ENCODE peak calls at places on chromosomes 3 and 15, in eight cellular contexts. H is AG09309, O is H54, T is mucosa of descending colon, B is ACHN, U is lower leg skin, K is GM10248, V is GM20000. Y is an unnamed sample.

GRCh38 chr15:52730163-52730562 is 51.0 kb upstream of the ATOSA start:
- DNase-seq in H (no peak), O (no peak), T (no peak), B (no peak), U (peak; percentile 40), K (no peak), V (no peak), Y (peak; percentile 67)

GRCh38 chr3:50853936-50854335 is 179.2 kb downstream of the DOCK3 start:
- DNase-seq in H (no peak), O (no peak), T (no peak), B (no peak), U (no peak), K (no peak), V (no peak), Y (no peak)

GRCh38 chr15:100338971-100339444 is 2.8 kb downstream of the ADAMTS17 start:
- DNase-seq in H (peak; percentile 32), O (no peak), T (peak; percentile 65), B (peak; percentile 70), U (peak; percentile 73), K (no peak), V (no peak), Y (peak; percentile 52)

GRCh38 chr3:171806200-171807128 is 3.8 kb downstream of the PLD1 start:
- DNase-seq in H (peak; percentile 70), O (no peak), T (no peak), B (no peak), U (no peak), K (no peak), V (no peak), Y (no peak)

GRCh38 chr3:161409069-161409468 is 37.8 kb upstream of the SPTSSB start:
- DNase-seq in H (no peak), O (no peak), T (no peak), B (peak; percentile 41), U (peak; percentile 35), K (no peak), V (peak; percentile 11), Y (peak; percentile 56)

GRCh38 chr3:127953636-127954035 is 38.6 kb downstream of the KBTBD12 start:
- DNase-seq in H (peak; percentile 59), O (no peak), T (no peak), B (no peak), U (no peak), K (no peak), V (no peak), Y (peak; percentile 47)

GRCh38 chr3:27666277-27666676 is 55.8 kb downstream of the EOMES start:
- DNase-seq in H (no peak), O (no peak), T (no peak), B (no peak), U (no peak), K (no peak), V (no peak), Y (no peak)

GRCh38 chr3:11774296-11774877 is 72.3 kb downstream of the TAMM41 start:
- DNase-seq in H (no peak), O (peak; percentile 50), T (peak; percentile 48), B (peak; percentile 58), U (peak; percentile 33), K (no peak), V (no peak), Y (peak; percentile 41)

GRCh38 chr3:172760406-172760805 is 9.9 kb downstream of the ECT2 start:
- DNase-seq in H (peak; percentile 27), O (no peak), T (no peak), B (peak; percentile 14), U (no peak), K (no peak), V (no peak), Y (no peak)

GRCh38 chr3:195705081-195705991 is 15.4 kb upstream of the MUC20 start:
- DNase-seq in H (no peak), O (no peak), T (no peak), B (no peak), U (no peak), K (no peak), V (peak; percentile 5), Y (no peak)

GRCh38 chr15:99707481-99708270 is 25.6 kb downstream of the LYSMD4 start:
- DNase-seq in H (no peak), O (no peak), T (no peak), B (no peak), U (no peak), K (no peak), V (peak; percentile 51), Y (no peak)

GRCh38 chr15:40339621-40339945 is 1.2 kb downstream of the CCDC9B start:
- DNase-seq in H (no peak), O (no peak), T (peak; percentile 44), B (no peak), U (no peak), K (no peak), V (no peak), Y (no peak)

GRCh38 chr3:127590282-127590592 is 296 bp downstream of the TPRA1 start:
- DNase-seq in H (no peak), O (no peak), T (no peak), B (peak; percentile 16), U (no peak), K (peak; percentile 64), V (peak; percentile 80), Y (no peak)

GRCh38 chr3:55417211-55417610 is 69.9 kb downstream of the WNT5A start:
- DNase-seq in H (no peak), O (no peak), T (no peak), B (no peak), U (no peak), K (no peak), V (no peak), Y (no peak)

GRCh38 chr3:61829301-61830110 is 268.1 kb downstream of the PTPRG start:
- DNase-seq in H (no peak), O (no peak), T (no peak), B (no peak), U (no peak), K (no peak), V (no peak), Y (no peak)

GRCh38 chr15:71379893-71380292 is 264.6 kb downstream of the THSD4 start:
- DNase-seq in H (no peak), O (no peak), T (no peak), B (no peak), U (no peak), K (no peak), V (no peak), Y (no peak)

GRCh38 chr3:45612918-45613602 is 18.5 kb downstream of the LIMD1 start:
- DNase-seq in H (no peak), O (no peak), T (no peak), B (no peak), U (no peak), K (peak; percentile 45), V (peak; percentile 28), Y (peak; percentile 77)

GRCh38 chr3:28859897-28860296 is 421.0 kb upstream of the RBMS3 start:
- DNase-seq in H (no peak), O (no peak), T (no peak), B (no peak), U (no peak), K (no peak), V (no peak), Y (no peak)

GRCh38 chr3:39903253-39903652 is 93.8 kb downstream of the MYRIP start:
- DNase-seq in H (no peak), O (no peak), T (no peak), B (no peak), U (no peak), K (no peak), V (no peak), Y (no peak)

GRCh38 chr3:19293295-19293694 is 145.0 kb downstream of the KCNH8 start:
- DNase-seq in H (no peak), O (no peak), T (no peak), B (no peak), U (no peak), K (no peak), V (no peak), Y (no peak)

GRCh38 chr15:91369823-91370222 is 269.8 kb downstream of the SV2B start:
- DNase-seq in H (no peak), O (no peak), T (no peak), B (no peak), U (no peak), K (no peak), V (no peak), Y (no peak)

GRCh38 chr3:14510838-14511622 is 29.1 kb downstream of the GRIP2 start:
- DNase-seq in H (no peak), O (no peak), T (no peak), B (no peak), U (no peak), K (no peak), V (no peak), Y (no peak)

GRCh38 chr3:108301695-108302404 is 5.5 kb downstream of the HHLA2 start:
- DNase-seq in H (no peak), O (no peak), T (no peak), B (peak; percentile 27), U (no peak), K (no peak), V (no peak), Y (no peak)

GRCh38 chr15:40103124-40103858 is 5.4 kb downstream of the BMF start:
- DNase-seq in H (peak; percentile 48), O (peak; percentile 69), T (peak; percentile 93), B (peak; percentile 49), U (peak; percentile 86), K (no peak), V (no peak), Y (peak; percentile 78)

GRCh38 chr15:72133211-72133610 is 15.0 kb downstream of the SENP8 start:
- DNase-seq in H (no peak), O (no peak), T (no peak), B (no peak), U (no peak), K (no peak), V (no peak), Y (no peak)

GRCh38 chr3:191094057-191094456 is 105.0 kb upstream of the OSTN start:
- DNase-seq in H (peak; percentile 73), O (no peak), T (no peak), B (no peak), U (no peak), K (no peak), V (no peak), Y (no peak)

GRCh38 chr15:58046467-58046866 is 19.0 kb downstream of the ALDH1A2 start:
- DNase-seq in H (no peak), O (no peak), T (no peak), B (no peak), U (no peak), K (no peak), V (no peak), Y (no peak)

GRCh38 chr3:16975083-16975482 is 90.3 kb downstream of the PLCL2 start:
- DNase-seq in H (no peak), O (no peak), T (no peak), B (no peak), U (no peak), K (no peak), V (no peak), Y (no peak)

GRCh38 chr3:72346526-72346926 is 501.7 kb downstream of the SHQ1 start:
- DNase-seq in H (peak; percentile 97), O (peak; percentile 53), T (no peak), B (peak; percentile 8), U (peak; percentile 50), K (no peak), V (no peak), Y (no peak)

GRCh38 chr15:49953421-49953820 is 165.6 kb downstream of the ATP8B4 start:
- DNase-seq in H (no peak), O (no peak), T (no peak), B (no peak), U (no peak), K (no peak), V (no peak), Y (no peak)